ENCODE peak calls at places on chromosomes 3 and 15, in nine cellular contexts. One of them, this sample, is unnamed.

GRCh38 chr15:70284438-70285214 is 186.9 kb upstream of the TLE3 start:
- DNase-seq in cardiac fibroblast: no peak
- DNase-seq in left ventricle myocardium inferior: peak; percentile 57
- DNase-seq in MM.1S: no peak
- DNase-seq in upper lobe of right lung: peak; percentile 79
- DNase-seq in HFF-Myc: no peak
- DNase-seq in heart right ventricle: peak; percentile 67
- DNase-seq in type B pancreatic cell: no peak
- DNase-seq in NB4: no peak
- DNase-seq in this sample: no peak

GRCh38 chr3:10822708-10823515 is 6.9 kb downstream of the SLC6A11 start:
- DNase-seq in NB4: no peak
- DNase-seq in HFF-Myc: no peak
- DNase-seq in upper lobe of right lung: no peak
- DNase-seq in MM.1S: no peak
- DNase-seq in cardiac fibroblast: no peak
- DNase-seq in type B pancreatic cell: no peak
- DNase-seq in left ventricle myocardium inferior: no peak
- DNase-seq in heart right ventricle: no peak
- DNase-seq in this sample: no peak

GRCh38 chr3:4533489-4534443 is 40.6 kb downstream of the ITPR1 start:
- DNase-seq in MM.1S: no peak
- DNase-seq in type B pancreatic cell: no peak
- DNase-seq in cardiac fibroblast: peak; percentile 30
- DNase-seq in heart right ventricle: peak; percentile 30
- DNase-seq in upper lobe of right lung: peak; percentile 71
- DNase-seq in HFF-Myc: no peak
- DNase-seq in NB4: peak; percentile 80
- DNase-seq in left ventricle myocardium inferior: no peak
- DNase-seq in this sample: no peak

GRCh38 chr15:74828835-74829234 is 2.4 kb downstream of the CPLX3 start:
- DNase-seq in MM.1S: no peak
- DNase-seq in type B pancreatic cell: no peak
- DNase-seq in upper lobe of right lung: no peak
- DNase-seq in heart right ventricle: no peak
- DNase-seq in left ventricle myocardium inferior: no peak
- DNase-seq in NB4: no peak
- DNase-seq in HFF-Myc: no peak
- DNase-seq in cardiac fibroblast: no peak
- DNase-seq in this sample: no peak

GRCh38 chr15:28182216-28182615 is 83.1 kb upstream of the OCA2 start:
- DNase-seq in left ventricle myocardium inferior: no peak
- DNase-seq in MM.1S: no peak
- DNase-seq in type B pancreatic cell: no peak
- DNase-seq in NB4: no peak
- DNase-seq in upper lobe of right lung: no peak
- DNase-seq in cardiac fibroblast: no peak
- DNase-seq in HFF-Myc: no peak
- DNase-seq in heart right ventricle: no peak
- DNase-seq in this sample: no peak

GRCh38 chr3:135531996-135532395 is 433.5 kb upstream of the PPP2R3A start:
- DNase-seq in left ventricle myocardium inferior: no peak
- DNase-seq in type B pancreatic cell: no peak
- DNase-seq in heart right ventricle: no peak
- DNase-seq in NB4: no peak
- DNase-seq in MM.1S: no peak
- DNase-seq in cardiac fibroblast: no peak
- DNase-seq in upper lobe of right lung: no peak
- DNase-seq in HFF-Myc: no peak
- DNase-seq in this sample: no peak

GRCh38 chr3:186427627-186428026 is 65.6 kb upstream of the DGKG start:
- DNase-seq in HFF-Myc: no peak
- DNase-seq in MM.1S: peak; percentile 31
- DNase-seq in upper lobe of right lung: no peak
- DNase-seq in type B pancreatic cell: no peak
- DNase-seq in heart right ventricle: peak; percentile 50
- DNase-seq in cardiac fibroblast: peak; percentile 55
- DNase-seq in NB4: no peak
- DNase-seq in left ventricle myocardium inferior: peak; percentile 34
- DNase-seq in this sample: no peak

GRCh38 chr3:28077566-28077965 is 163.9 kb upstream of the CMC1 start:
- DNase-seq in left ventricle myocardium inferior: no peak
- DNase-seq in HFF-Myc: no peak
- DNase-seq in MM.1S: no peak
- DNase-seq in type B pancreatic cell: no peak
- DNase-seq in upper lobe of right lung: peak; percentile 42
- DNase-seq in heart right ventricle: peak; percentile 20
- DNase-seq in cardiac fibroblast: peak; percentile 69
- DNase-seq in NB4: peak; percentile 54
- DNase-seq in this sample: no peak

GRCh38 chr3:172065534-172065933 is 26.2 kb downstream of the FNDC3B start:
- DNase-seq in cardiac fibroblast: peak; percentile 68
- DNase-seq in MM.1S: no peak
- DNase-seq in NB4: no peak
- DNase-seq in left ventricle myocardium inferior: no peak
- DNase-seq in heart right ventricle: no peak
- DNase-seq in HFF-Myc: peak; percentile 58
- DNase-seq in type B pancreatic cell: no peak
- DNase-seq in upper lobe of right lung: no peak
- DNase-seq in this sample: no peak

GRCh38 chr15:23648920-23649515 is 1.4 kb upstream of the MAGEL2 start:
- DNase-seq in heart right ventricle: no peak
- DNase-seq in HFF-Myc: no peak
- DNase-seq in NB4: peak; percentile 32
- DNase-seq in MM.1S: peak; percentile 56
- DNase-seq in cardiac fibroblast: peak; percentile 0
- DNase-seq in type B pancreatic cell: no peak
- DNase-seq in upper lobe of right lung: no peak
- DNase-seq in left ventricle myocardium inferior: no peak
- DNase-seq in this sample: no peak

GRCh38 chr3:154862265-154862664 is 217.9 kb upstream of the MME start:
- DNase-seq in MM.1S: peak; percentile 81
- DNase-seq in cardiac fibroblast: no peak
- DNase-seq in left ventricle myocardium inferior: no peak
- DNase-seq in NB4: no peak
- DNase-seq in type B pancreatic cell: no peak
- DNase-seq in heart right ventricle: no peak
- DNase-seq in HFF-Myc: no peak
- DNase-seq in upper lobe of right lung: no peak
- DNase-seq in this sample: no peak

GRCh38 chr3:126557761-126558160 is 971 bp downstream of the C3orf22 start:
- DNase-seq in left ventricle myocardium inferior: no peak
- DNase-seq in MM.1S: no peak
- DNase-seq in NB4: no peak
- DNase-seq in upper lobe of right lung: no peak
- DNase-seq in heart right ventricle: no peak
- DNase-seq in type B pancreatic cell: peak; percentile 37
- DNase-seq in cardiac fibroblast: no peak
- DNase-seq in HFF-Myc: no peak
- DNase-seq in this sample: no peak

GRCh38 chr3:132726341-132726823 is 4.2 kb upstream of the NPHP3 start:
- DNase-seq in MM.1S: peak; percentile 61
- DNase-seq in NB4: peak; percentile 64
- DNase-seq in HFF-Myc: no peak
- DNase-seq in left ventricle myocardium inferior: no peak
- DNase-seq in type B pancreatic cell: no peak
- DNase-seq in heart right ventricle: no peak
- DNase-seq in cardiac fibroblast: peak; percentile 50
- DNase-seq in upper lobe of right lung: no peak
- DNase-seq in this sample: peak; percentile 40

GRCh38 chr3:132722165-132723023 is at the start of gene NPHP3:
- DNase-seq in NB4: peak; percentile 94
- DNase-seq in upper lobe of right lung: peak; percentile 99
- DNase-seq in HFF-Myc: peak; percentile 77
- DNase-seq in type B pancreatic cell: peak; percentile 95
- DNase-seq in heart right ventricle: peak; percentile 99
- DNase-seq in MM.1S: peak; percentile 89
- DNase-seq in left ventricle myocardium inferior: peak; percentile 98
- DNase-seq in cardiac fibroblast: peak; percentile 99
- DNase-seq in this sample: peak; percentile 99

GRCh38 chr3:132723024-132723462 is 834 bp upstream of the NPHP3 start:
- DNase-seq in heart right ventricle: no peak
- DNase-seq in cardiac fibroblast: no peak
- DNase-seq in HFF-Myc: no peak
- DNase-seq in upper lobe of right lung: no peak
- DNase-seq in type B pancreatic cell: no peak
- DNase-seq in NB4: no peak
- DNase-seq in left ventricle myocardium inferior: no peak
- DNase-seq in MM.1S: peak; percentile 35
- DNase-seq in this sample: peak; percentile 37

GRCh38 chr3:132723551-132723950 is 1.3 kb upstream of the NPHP3 start:
- DNase-seq in heart right ventricle: no peak
- DNase-seq in type B pancreatic cell: no peak
- DNase-seq in MM.1S: no peak
- DNase-seq in upper lobe of right lung: no peak
- DNase-seq in cardiac fibroblast: no peak
- DNase-seq in left ventricle myocardium inferior: no peak
- DNase-seq in HFF-Myc: no peak
- DNase-seq in NB4: no peak
- DNase-seq in this sample: no peak

GRCh38 chr3:132721479-132722164 is 587 bp downstream of the NPHP3 start:
- DNase-seq in HFF-Myc: no peak
- DNase-seq in type B pancreatic cell: no peak
- DNase-seq in left ventricle myocardium inferior: peak; percentile 70
- DNase-seq in cardiac fibroblast: peak; percentile 73
- DNase-seq in upper lobe of right lung: peak; percentile 88
- DNase-seq in NB4: peak; percentile 70
- DNase-seq in MM.1S: peak; percentile 49
- DNase-seq in heart right ventricle: peak; percentile 60
- DNase-seq in this sample: no peak
- TF ChIP-seq CTCF in HFF-Myc: no peak
- TF ChIP-seq CTCF in type B pancreatic cell: peak; percentile 72
- TF ChIP-seq CTCF in left ventricle myocardium inferior: peak; percentile 64
- TF ChIP-seq CTCF in cardiac fibroblast: peak; percentile 52
- TF ChIP-seq CTCF in upper lobe of right lung: peak; percentile 38
- TF ChIP-seq CTCF in NB4: no peak
- TF ChIP-seq CTCF in MM.1S: no peak
- TF ChIP-seq CTCF in heart right ventricle: peak; percentile 24
- TF ChIP-seq CTCF in this sample: no peak

GRCh38 chr3:138184994-138185393 is 2.1 kb upstream of the ARMC8 start:
- DNase-seq in heart right ventricle: no peak
- DNase-seq in type B pancreatic cell: no peak
- DNase-seq in MM.1S: no peak
- DNase-seq in left ventricle myocardium inferior: no peak
- DNase-seq in NB4: no peak
- DNase-seq in cardiac fibroblast: no peak
- DNase-seq in HFF-Myc: no peak
- DNase-seq in upper lobe of right lung: no peak
- DNase-seq in this sample: no peak

GRCh38 chr3:138186216-138186615 is 885 bp upstream of the ARMC8 start:
- DNase-seq in MM.1S: no peak
- DNase-seq in HFF-Myc: no peak
- DNase-seq in upper lobe of right lung: no peak
- DNase-seq in heart right ventricle: no peak
- DNase-seq in type B pancreatic cell: no peak
- DNase-seq in cardiac fibroblast: no peak
- DNase-seq in left ventricle myocardium inferior: no peak
- DNase-seq in NB4: peak; percentile 15
- DNase-seq in this sample: no peak

GRCh38 chr3:138174421-138175122 is at the start of gene DBR1:
- DNase-seq in NB4: peak; percentile 88
- DNase-seq in type B pancreatic cell: peak; percentile 77
- DNase-seq in MM.1S: peak; percentile 81
- DNase-seq in cardiac fibroblast: peak; percentile 85
- DNase-seq in left ventricle myocardium inferior: peak; percentile 51
- DNase-seq in HFF-Myc: no peak
- DNase-seq in upper lobe of right lung: peak; percentile 87
- DNase-seq in heart right ventricle: peak; percentile 91
- DNase-seq in this sample: peak; percentile 82

DNA sequence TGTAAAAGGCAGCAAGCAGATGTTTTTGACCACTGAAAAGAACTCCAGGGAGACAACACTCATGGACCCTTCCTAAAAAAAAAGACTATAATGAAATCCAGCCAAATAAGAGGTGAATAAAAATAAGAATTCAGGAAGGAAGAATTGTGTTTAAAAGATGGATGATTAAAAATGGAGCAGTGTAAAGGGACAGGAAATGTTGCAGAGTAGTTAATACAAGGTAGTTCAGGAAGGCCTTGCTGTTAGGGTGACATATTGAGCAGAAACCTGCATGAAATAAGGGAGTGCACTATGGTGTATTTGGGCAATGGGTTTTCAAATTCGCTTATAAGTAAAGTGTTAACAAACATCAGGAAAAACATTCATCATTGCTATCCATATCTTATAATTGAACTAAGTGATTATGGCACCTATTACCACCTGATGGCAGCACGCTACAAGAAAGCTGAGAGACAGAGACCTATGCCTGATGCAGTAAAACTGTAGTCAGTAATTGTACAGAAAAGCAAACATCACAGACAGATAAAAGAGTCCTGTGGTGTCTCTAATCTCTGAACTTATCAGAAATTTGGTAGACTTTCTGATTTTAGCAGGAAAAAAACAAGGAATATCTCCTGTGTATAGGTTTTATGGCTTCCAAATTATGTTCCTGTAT is 5.8 kb upstream of the DBR1 start:
- DNase-seq in upper lobe of right lung: no peak
- DNase-seq in MM.1S: peak; percentile 49
- DNase-seq in heart right ventricle: no peak
- DNase-seq in HFF-Myc: no peak
- DNase-seq in type B pancreatic cell: no peak
- DNase-seq in cardiac fibroblast: peak; percentile 62
- DNase-seq in NB4: peak; percentile 66
- DNase-seq in left ventricle myocardium inferior: no peak
- DNase-seq in this sample: peak; percentile 38
- TF ChIP-seq CTCF in upper lobe of right lung: peak; percentile 32
- TF ChIP-seq CTCF in MM.1S: peak; percentile 67
- TF ChIP-seq CTCF in heart right ventricle: peak; percentile 43
- TF ChIP-seq CTCF in HFF-Myc: peak; percentile 39
- TF ChIP-seq CTCF in type B pancreatic cell: peak; percentile 52
- TF ChIP-seq CTCF in cardiac fibroblast: peak; percentile 43
- TF ChIP-seq CTCF in NB4: peak; percentile 35
- TF ChIP-seq CTCF in left ventricle myocardium inferior: peak; percentile 48
- TF ChIP-seq CTCF in this sample: peak; percentile 60

DNA sequence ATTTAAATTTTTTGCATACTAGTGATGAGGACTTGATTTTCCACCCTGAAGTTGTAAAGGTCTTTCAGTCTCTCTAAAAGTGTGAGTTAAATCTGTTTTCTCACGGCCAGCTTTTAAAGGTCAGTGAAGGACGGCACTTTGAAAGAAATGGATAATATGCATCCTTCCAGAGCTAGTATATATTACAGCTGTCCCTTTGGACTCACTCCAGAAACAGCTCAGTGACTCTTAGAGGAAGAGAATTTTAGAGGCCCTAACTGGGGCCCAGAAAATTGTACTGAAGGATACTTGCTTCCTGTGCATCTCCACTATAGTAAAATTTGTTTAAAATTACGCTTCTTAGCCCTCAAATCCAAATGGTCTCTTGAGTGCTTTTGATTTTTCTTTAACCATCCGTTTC is 41.6 kb downstream of the PIK3CA start:
- DNase-seq in HFF-Myc: no peak
- DNase-seq in MM.1S: no peak
- DNase-seq in heart right ventricle: peak; percentile 34
- DNase-seq in left ventricle myocardium inferior: no peak
- DNase-seq in upper lobe of right lung: no peak
- DNase-seq in type B pancreatic cell: no peak
- DNase-seq in NB4: no peak
- DNase-seq in cardiac fibroblast: peak; percentile 86
- DNase-seq in this sample: no peak
- TF ChIP-seq CTCF in HFF-Myc: no peak
- TF ChIP-seq CTCF in MM.1S: no peak
- TF ChIP-seq CTCF in heart right ventricle: no peak
- TF ChIP-seq CTCF in left ventricle myocardium inferior: no peak
- TF ChIP-seq CTCF in upper lobe of right lung: no peak
- TF ChIP-seq CTCF in type B pancreatic cell: no peak
- TF ChIP-seq CTCF in NB4: no peak
- TF ChIP-seq CTCF in cardiac fibroblast: no peak
- TF ChIP-seq CTCF in this sample: no peak

GRCh38 chr3:72977060-72977459 is 19.6 kb upstream of the PPP4R2 start:
- DNase-seq in cardiac fibroblast: peak; percentile 12
- DNase-seq in left ventricle myocardium inferior: no peak
- DNase-seq in type B pancreatic cell: no peak
- DNase-seq in NB4: peak; percentile 53
- DNase-seq in upper lobe of right lung: no peak
- DNase-seq in heart right ventricle: no peak
- DNase-seq in MM.1S: no peak
- DNase-seq in HFF-Myc: no peak
- DNase-seq in this sample: peak; percentile 44
- TF ChIP-seq CTCF in cardiac fibroblast: no peak
- TF ChIP-seq CTCF in left ventricle myocardium inferior: no peak
- TF ChIP-seq CTCF in type B pancreatic cell: no peak
- TF ChIP-seq CTCF in NB4: no peak
- TF ChIP-seq CTCF in upper lobe of right lung: peak; percentile 14
- TF ChIP-seq CTCF in heart right ventricle: no peak
- TF ChIP-seq CTCF in MM.1S: no peak
- TF ChIP-seq CTCF in HFF-Myc: no peak
- TF ChIP-seq CTCF in this sample: no peak